ENCODE peak calls at places on chromosomes 2 and 18, in four cellular contexts. F, D, M and K are unnamed samples.

GRCh38 chr18:76493213-76494107 is 1.6 kb downstream of the ZNF516 start:
- DNase-seq in F (peak; percentile 8), D (peak; percentile 72), M (peak; percentile 82), K (peak; percentile 54)

GRCh38 chr2:96512341-96512740 is 7.2 kb upstream of the NEURL3 start:
- DNase-seq in F (no peak), D (no peak), M (no peak), K (no peak)

GRCh38 chr2:238997137-238997390 is 149.2 kb downstream of the TWIST2 start:
- DNase-seq in F (no peak), D (no peak), M (no peak), K (no peak)

GRCh38 chr2:181738074-181738473 is 57.8 kb upstream of the NEUROD1 start:
- DNase-seq in F (peak; percentile 8), D (peak; percentile 28), M (no peak), K (no peak)

GRCh38 chr2:43052944-43053306 is 173.5 kb downstream of the ZFP36L2 start:
- DNase-seq in F (no peak), D (no peak), M (no peak), K (no peak)

GRCh38 chr2:119644186-119644585 is 34.8 kb upstream of the TMEM177 start:
- DNase-seq in F (no peak), D (peak; percentile 47), M (no peak), K (no peak)

GRCh38 chr2:176085120-176085788 is 1.5 kb upstream of the EVX2 start:
- DNase-seq in F (no peak), D (no peak), M (no peak), K (no peak)

GRCh38 chr18:49628993-49629795 is 67.3 kb downstream of the LIPG start:
- DNase-seq in F (no peak), D (no peak), M (peak; percentile 28), K (no peak)

GRCh38 chr2:41774011-41774605 is 273.7 kb upstream of the PKDCC start:
- DNase-seq in F (no peak), D (no peak), M (no peak), K (no peak)

GRCh38 chr18:55380574-55380973 is 207.4 kb downstream of the TCF4 start:
- DNase-seq in F (no peak), D (peak; percentile 60), M (no peak), K (no peak)

GRCh38 chr2:191302459-191303155 is 57.4 kb downstream of the MYO1B start:
- DNase-seq in F (peak; percentile 6), D (peak; percentile 23), M (peak; percentile 58), K (peak; percentile 15)

GRCh38 chr2:154307007-154307406 is 391.5 kb upstream of the KCNJ3 start:
- DNase-seq in F (no peak), D (no peak), M (no peak), K (no peak)

GRCh38 chr2:74548919-74549684 is 4.6 kb downstream of the LOXL3 start:
- DNase-seq in F (peak; percentile 90), D (peak; percentile 46), M (peak; percentile 50), K (peak; percentile 76)

GRCh38 chr2:54853635-54854034 is 130.2 kb downstream of the EML6 start:
- DNase-seq in F (no peak), D (no peak), M (no peak), K (no peak)

GRCh38 chr2:121150126-121150525 is 134.9 kb downstream of the TFCP2L1 start:
- DNase-seq in F (no peak), D (no peak), M (no peak), K (no peak)

GRCh38 chr18:46821856-46822711 is 65.2 kb upstream of the ST8SIA5 start:
- DNase-seq in F (no peak), D (no peak), M (no peak), K (no peak)

GRCh38 chr2:6957031-6957714 is 40.0 kb downstream of the RNF144A start:
- DNase-seq in F (no peak), D (no peak), M (peak; percentile 60), K (no peak)

GRCh38 chr2:150282821-150283309 is 204.6 kb downstream of the RND3 start:
- DNase-seq in F (no peak), D (peak; percentile 28), M (no peak), K (no peak)

GRCh38 chr2:223238301-223238700 is 186.3 kb downstream of the KCNE4 start:
- DNase-seq in F (no peak), D (no peak), M (no peak), K (no peak)

GRCh38 chr2:73859721-73860586 is 31.2 kb downstream of the STAMBP start:
- DNase-seq in F (peak; percentile 23), D (peak; percentile 97), M (peak; percentile 44), K (peak; percentile 73)

GRCh38 chr2:76296400-76296799 is 585.7 kb upstream of the GCFC2 start:
- DNase-seq in F (no peak), D (no peak), M (no peak), K (no peak)

GRCh38 chr2:241925277-241925676 is 55.7 kb downstream of the RTP5 start:
- DNase-seq in F (no peak), D (no peak), M (no peak), K (no peak)

GRCh38 chr2:130370490-130370889 is 14.6 kb downstream of the PTPN18 start:
- DNase-seq in F (peak; percentile 73), D (no peak), M (no peak), K (no peak)

GRCh38 chr2:28991021-28991420 is 9.9 kb downstream of the TOGARAM2 start:
- DNase-seq in F (no peak), D (peak; percentile 78), M (no peak), K (no peak)

GRCh38 chr2:133346654-133347053 is 221.6 kb downstream of the NCKAP5 start:
- DNase-seq in F (no peak), D (peak; percentile 93), M (no peak), K (no peak)

GRCh38 chr2:153230977-153231376 is 247.6 kb downstream of the RPRM start:
- DNase-seq in F (no peak), D (no peak), M (no peak), K (no peak)

GRCh38 chr18:46939998-46940571 is 22.7 kb downstream of the KATNAL2 start:
- DNase-seq in F (no peak), D (no peak), M (no peak), K (no peak)

GRCh38 chr2:134320930-134321329 is 67.1 kb downstream of the MGAT5 start:
- DNase-seq in F (no peak), D (no peak), M (no peak), K (no peak)

GRCh38 chr2:98912957-98913915 is 22.8 kb downstream of the CRACDL start:
- DNase-seq in F (no peak), D (no peak), M (no peak), K (no peak)

DNA sequence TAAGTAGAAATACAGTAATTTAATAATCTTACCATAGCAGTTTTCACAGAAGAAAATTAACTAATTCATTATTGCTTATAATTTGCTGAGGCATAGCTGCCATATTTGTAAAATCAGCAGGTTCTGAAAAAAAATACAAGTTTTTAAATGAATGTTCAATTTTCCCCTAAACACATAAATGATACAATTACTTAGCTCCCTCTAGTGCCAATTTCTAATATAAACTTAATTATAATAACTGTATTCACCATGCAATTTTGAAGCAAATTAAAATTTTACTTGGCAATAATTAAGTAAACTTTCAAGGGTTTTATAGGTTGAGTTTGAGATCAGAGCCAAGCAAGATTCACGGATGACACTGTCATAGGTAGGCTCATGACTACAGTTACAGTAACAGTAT is 1321.6 kb upstream of the ACVR2A start:
- DNase-seq in F (no peak), D (peak; percentile 9), M (no peak), K (no peak)
- TF ChIP-seq MAZ in F (no peak), D (no peak), M (no peak), K (no peak)

GRCh38 chr2:103138123-103138886 is 376.5 kb downstream of the TMEM182 start:
- DNase-seq in F (no peak), D (no peak), M (no peak), K (no peak)
- TF ChIP-seq MAZ in F (no peak), D (no peak), M (no peak), K (no peak)

GRCh38 chr2:234411793-234412192 is 85.1 kb downstream of the ARL4C start:
- DNase-seq in F (no peak), D (no peak), M (no peak), K (no peak)
- TF ChIP-seq MAZ in F (no peak), D (no peak), M (no peak), K (no peak)

GRCh38 chr18:23661735-23662308 is 889 bp downstream of the ANKRD29 start:
- DNase-seq in F (no peak), D (no peak), M (no peak), K (no peak)
- TF ChIP-seq MAZ in F (no peak), D (no peak), M (no peak), K (no peak)

GRCh38 chr2:163708265-163708664 is 27.5 kb downstream of the FIGN start:
- DNase-seq in F (no peak), D (no peak), M (no peak), K (no peak)
- TF ChIP-seq MAZ in F (no peak), D (no peak), M (no peak), K (no peak)